ENCODE peak calls at places on chromosomes 1 and 21, in six cellular contexts. One of them, this sample, is unnamed.

GRCh38 chr21:45180289-45180599 is 105.9 kb downstream of the ADARB1 start:
- DNase-seq in activated CD8-positive, alpha-beta memory T cell treated with anti-CD3 and anti-CD28 coated beads, Interleukin-2, amount 50 U/mL, for 48 hours: no peak
- DNase-seq in D341Med: no peak
- DNase-seq in GDM1: no peak
- DNase-seq in AG04450: no peak
- DNase-seq in OCI-LY7: no peak
- DNase-seq in this sample: no peak

GRCh38 chr1:152495066-152495675 is 15.4 kb upstream of the LCE5A start:
- DNase-seq in activated CD8-positive, alpha-beta memory T cell treated with anti-CD3 and anti-CD28 coated beads, Interleukin-2, amount 50 U/mL, for 48 hours: no peak
- DNase-seq in D341Med: no peak
- DNase-seq in GDM1: peak; percentile 18
- DNase-seq in AG04450: no peak
- DNase-seq in OCI-LY7: no peak
- DNase-seq in this sample: no peak

GRCh38 chr1:8370928-8371327 is 53.0 kb downstream of the SLC45A1 start:
- DNase-seq in activated CD8-positive, alpha-beta memory T cell treated with anti-CD3 and anti-CD28 coated beads, Interleukin-2, amount 50 U/mL, for 48 hours: no peak
- DNase-seq in D341Med: no peak
- DNase-seq in GDM1: no peak
- DNase-seq in AG04450: no peak
- DNase-seq in OCI-LY7: no peak
- DNase-seq in this sample: no peak

GRCh38 chr1:205454903-205455335 is 926 bp downstream of the BLACAT1 start:
- DNase-seq in activated CD8-positive, alpha-beta memory T cell treated with anti-CD3 and anti-CD28 coated beads, Interleukin-2, amount 50 U/mL, for 48 hours: no peak
- DNase-seq in D341Med: no peak
- DNase-seq in GDM1: no peak
- DNase-seq in AG04450: no peak
- DNase-seq in OCI-LY7: no peak
- DNase-seq in this sample: no peak

GRCh38 chr1:1068374-1069060 is 5.6 kb downstream of the RNF223 start:
- DNase-seq in activated CD8-positive, alpha-beta memory T cell treated with anti-CD3 and anti-CD28 coated beads, Interleukin-2, amount 50 U/mL, for 48 hours: no peak
- DNase-seq in D341Med: no peak
- DNase-seq in GDM1: no peak
- DNase-seq in AG04450: no peak
- DNase-seq in OCI-LY7: peak; percentile 68
- DNase-seq in this sample: no peak

GRCh38 chr1:233656032-233656620 is 42.2 kb downstream of the KCNK1 start:
- DNase-seq in activated CD8-positive, alpha-beta memory T cell treated with anti-CD3 and anti-CD28 coated beads, Interleukin-2, amount 50 U/mL, for 48 hours: no peak
- DNase-seq in D341Med: no peak
- DNase-seq in GDM1: no peak
- DNase-seq in AG04450: no peak
- DNase-seq in OCI-LY7: no peak
- DNase-seq in this sample: no peak

GRCh38 chr1:209416660-209417059 is 166.9 kb upstream of the CAMK1G start:
- DNase-seq in activated CD8-positive, alpha-beta memory T cell treated with anti-CD3 and anti-CD28 coated beads, Interleukin-2, amount 50 U/mL, for 48 hours: no peak
- DNase-seq in D341Med: no peak
- DNase-seq in GDM1: no peak
- DNase-seq in AG04450: no peak
- DNase-seq in OCI-LY7: no peak
- DNase-seq in this sample: no peak

GRCh38 chr1:52238887-52239707 is 97.2 kb downstream of the ZFYVE9 start:
- DNase-seq in activated CD8-positive, alpha-beta memory T cell treated with anti-CD3 and anti-CD28 coated beads, Interleukin-2, amount 50 U/mL, for 48 hours: no peak
- DNase-seq in D341Med: no peak
- DNase-seq in GDM1: no peak
- DNase-seq in AG04450: no peak
- DNase-seq in OCI-LY7: no peak
- DNase-seq in this sample: no peak

GRCh38 chr1:3501856-3502665 is 47.6 kb downstream of the ARHGEF16 start:
- DNase-seq in activated CD8-positive, alpha-beta memory T cell treated with anti-CD3 and anti-CD28 coated beads, Interleukin-2, amount 50 U/mL, for 48 hours: no peak
- DNase-seq in D341Med: peak; percentile 66
- DNase-seq in GDM1: no peak
- DNase-seq in AG04450: no peak
- DNase-seq in OCI-LY7: peak; percentile 40
- DNase-seq in this sample: peak; percentile 87

GRCh38 chr1:203362561-203363055 is 11.7 kb upstream of the FMOD start:
- DNase-seq in activated CD8-positive, alpha-beta memory T cell treated with anti-CD3 and anti-CD28 coated beads, Interleukin-2, amount 50 U/mL, for 48 hours: no peak
- DNase-seq in D341Med: no peak
- DNase-seq in GDM1: no peak
- DNase-seq in AG04450: no peak
- DNase-seq in OCI-LY7: no peak
- DNase-seq in this sample: no peak

GRCh38 chr1:166032901-166033371 is 133.9 kb downstream of the FAM78B start:
- DNase-seq in activated CD8-positive, alpha-beta memory T cell treated with anti-CD3 and anti-CD28 coated beads, Interleukin-2, amount 50 U/mL, for 48 hours: no peak
- DNase-seq in D341Med: peak; percentile 43
- DNase-seq in GDM1: no peak
- DNase-seq in AG04450: no peak
- DNase-seq in OCI-LY7: no peak
- DNase-seq in this sample: no peak

GRCh38 chr1:248599396-248599795 is 1.9 kb upstream of the OR2T10 start:
- DNase-seq in activated CD8-positive, alpha-beta memory T cell treated with anti-CD3 and anti-CD28 coated beads, Interleukin-2, amount 50 U/mL, for 48 hours: no peak
- DNase-seq in D341Med: no peak
- DNase-seq in GDM1: no peak
- DNase-seq in AG04450: no peak
- DNase-seq in OCI-LY7: no peak
- DNase-seq in this sample: no peak

GRCh38 chr1:176669782-176670181 is 206.8 kb downstream of the PAPPA2 start:
- DNase-seq in activated CD8-positive, alpha-beta memory T cell treated with anti-CD3 and anti-CD28 coated beads, Interleukin-2, amount 50 U/mL, for 48 hours: no peak
- DNase-seq in D341Med: no peak
- DNase-seq in GDM1: no peak
- DNase-seq in AG04450: no peak
- DNase-seq in OCI-LY7: no peak
- DNase-seq in this sample: no peak

GRCh38 chr1:66266756-66267155 is 267.2 kb upstream of the SGIP1 start:
- DNase-seq in activated CD8-positive, alpha-beta memory T cell treated with anti-CD3 and anti-CD28 coated beads, Interleukin-2, amount 50 U/mL, for 48 hours: no peak
- DNase-seq in D341Med: no peak
- DNase-seq in GDM1: no peak
- DNase-seq in AG04450: no peak
- DNase-seq in OCI-LY7: no peak
- DNase-seq in this sample: no peak

GRCh38 chr1:53111073-53111556 is 31.3 kb downstream of the SLC1A7 start:
- DNase-seq in activated CD8-positive, alpha-beta memory T cell treated with anti-CD3 and anti-CD28 coated beads, Interleukin-2, amount 50 U/mL, for 48 hours: no peak
- DNase-seq in D341Med: no peak
- DNase-seq in GDM1: no peak
- DNase-seq in AG04450: no peak
- DNase-seq in OCI-LY7: no peak
- DNase-seq in this sample: no peak

GRCh38 chr1:62676606-62677356 is 11.4 kb downstream of the DOCK7 start:
- DNase-seq in activated CD8-positive, alpha-beta memory T cell treated with anti-CD3 and anti-CD28 coated beads, Interleukin-2, amount 50 U/mL, for 48 hours: no peak
- DNase-seq in D341Med: no peak
- DNase-seq in GDM1: no peak
- DNase-seq in AG04450: no peak
- DNase-seq in OCI-LY7: no peak
- DNase-seq in this sample: no peak

GRCh38 chr1:55474168-55474786 is 259.1 kb upstream of the USP24 start:
- DNase-seq in activated CD8-positive, alpha-beta memory T cell treated with anti-CD3 and anti-CD28 coated beads, Interleukin-2, amount 50 U/mL, for 48 hours: no peak
- DNase-seq in D341Med: no peak
- DNase-seq in GDM1: no peak
- DNase-seq in AG04450: no peak
- DNase-seq in OCI-LY7: no peak
- DNase-seq in this sample: no peak

GRCh38 chr21:31352841-31353240 is 8.8 kb upstream of the TIAM1 start:
- DNase-seq in activated CD8-positive, alpha-beta memory T cell treated with anti-CD3 and anti-CD28 coated beads, Interleukin-2, amount 50 U/mL, for 48 hours: no peak
- DNase-seq in D341Med: no peak
- DNase-seq in GDM1: no peak
- DNase-seq in AG04450: no peak
- DNase-seq in OCI-LY7: no peak
- DNase-seq in this sample: no peak

GRCh38 chr1:86409416-86410021 is 13.4 kb upstream of the ODF2L start:
- DNase-seq in activated CD8-positive, alpha-beta memory T cell treated with anti-CD3 and anti-CD28 coated beads, Interleukin-2, amount 50 U/mL, for 48 hours: no peak
- DNase-seq in D341Med: no peak
- DNase-seq in GDM1: no peak
- DNase-seq in AG04450: no peak
- DNase-seq in OCI-LY7: no peak
- DNase-seq in this sample: no peak

GRCh38 chr1:167599839-167600581 is 30.0 kb upstream of the RCSD1 start:
- DNase-seq in activated CD8-positive, alpha-beta memory T cell treated with anti-CD3 and anti-CD28 coated beads, Interleukin-2, amount 50 U/mL, for 48 hours: no peak
- DNase-seq in D341Med: peak; percentile 51
- DNase-seq in GDM1: peak; percentile 27
- DNase-seq in AG04450: no peak
- DNase-seq in OCI-LY7: peak; percentile 80
- DNase-seq in this sample: no peak

GRCh38 chr1:101002551-101002950 is 23.0 kb downstream of the DPH5 start:
- DNase-seq in activated CD8-positive, alpha-beta memory T cell treated with anti-CD3 and anti-CD28 coated beads, Interleukin-2, amount 50 U/mL, for 48 hours: no peak
- DNase-seq in D341Med: no peak
- DNase-seq in GDM1: no peak
- DNase-seq in AG04450: no peak
- DNase-seq in OCI-LY7: peak; percentile 5
- DNase-seq in this sample: no peak

GRCh38 chr1:117566556-117566955 is 39.3 kb upstream of the TENT5C start:
- DNase-seq in activated CD8-positive, alpha-beta memory T cell treated with anti-CD3 and anti-CD28 coated beads, Interleukin-2, amount 50 U/mL, for 48 hours: peak; percentile 23
- DNase-seq in D341Med: no peak
- DNase-seq in GDM1: no peak
- DNase-seq in AG04450: no peak
- DNase-seq in OCI-LY7: no peak
- DNase-seq in this sample: no peak

GRCh38 chr1:203915811-203916210 is 54.4 kb downstream of the SNRPE start:
- DNase-seq in activated CD8-positive, alpha-beta memory T cell treated with anti-CD3 and anti-CD28 coated beads, Interleukin-2, amount 50 U/mL, for 48 hours: no peak
- DNase-seq in D341Med: no peak
- DNase-seq in GDM1: no peak
- DNase-seq in AG04450: peak; percentile 23
- DNase-seq in OCI-LY7: no peak
- DNase-seq in this sample: no peak

GRCh38 chr1:55997550-55997949 is 581.8 kb downstream of the PLPP3 start:
- DNase-seq in activated CD8-positive, alpha-beta memory T cell treated with anti-CD3 and anti-CD28 coated beads, Interleukin-2, amount 50 U/mL, for 48 hours: no peak
- DNase-seq in D341Med: no peak
- DNase-seq in GDM1: no peak
- DNase-seq in AG04450: no peak
- DNase-seq in OCI-LY7: no peak
- DNase-seq in this sample: no peak

GRCh38 chr1:164838786-164839185 is 279.8 kb downstream of the PBX1 start:
- DNase-seq in activated CD8-positive, alpha-beta memory T cell treated with anti-CD3 and anti-CD28 coated beads, Interleukin-2, amount 50 U/mL, for 48 hours: no peak
- DNase-seq in D341Med: no peak
- DNase-seq in GDM1: no peak
- DNase-seq in AG04450: no peak
- DNase-seq in OCI-LY7: no peak
- DNase-seq in this sample: no peak

GRCh38 chr1:231776006-231776707 is 149.6 kb downstream of the DISC1 start:
- DNase-seq in activated CD8-positive, alpha-beta memory T cell treated with anti-CD3 and anti-CD28 coated beads, Interleukin-2, amount 50 U/mL, for 48 hours: no peak
- DNase-seq in D341Med: no peak
- DNase-seq in GDM1: no peak
- DNase-seq in AG04450: no peak
- DNase-seq in OCI-LY7: no peak
- DNase-seq in this sample: no peak

GRCh38 chr21:29256125-29256895 is 42.4 kb upstream of the BACH1 start:
- DNase-seq in activated CD8-positive, alpha-beta memory T cell treated with anti-CD3 and anti-CD28 coated beads, Interleukin-2, amount 50 U/mL, for 48 hours: no peak
- DNase-seq in D341Med: no peak
- DNase-seq in GDM1: peak; percentile 11
- DNase-seq in AG04450: no peak
- DNase-seq in OCI-LY7: no peak
- DNase-seq in this sample: no peak

GRCh38 chr1:53069663-53070327 is 7.8 kb downstream of the PODN start:
- DNase-seq in activated CD8-positive, alpha-beta memory T cell treated with anti-CD3 and anti-CD28 coated beads, Interleukin-2, amount 50 U/mL, for 48 hours: peak; percentile 34
- DNase-seq in D341Med: peak; percentile 26
- DNase-seq in GDM1: no peak
- DNase-seq in AG04450: no peak
- DNase-seq in OCI-LY7: no peak
- DNase-seq in this sample: peak; percentile 60

GRCh38 chr1:159483501-159483900 is 44.0 kb downstream of the OR10J1 start:
- DNase-seq in activated CD8-positive, alpha-beta memory T cell treated with anti-CD3 and anti-CD28 coated beads, Interleukin-2, amount 50 U/mL, for 48 hours: no peak
- DNase-seq in D341Med: no peak
- DNase-seq in GDM1: no peak
- DNase-seq in AG04450: no peak
- DNase-seq in OCI-LY7: no peak
- DNase-seq in this sample: no peak

GRCh38 chr1:5562769-5563168 is 429.5 kb downstream of the NPHP4 start:
- DNase-seq in activated CD8-positive, alpha-beta memory T cell treated with anti-CD3 and anti-CD28 coated beads, Interleukin-2, amount 50 U/mL, for 48 hours: no peak
- DNase-seq in D341Med: no peak
- DNase-seq in GDM1: no peak
- DNase-seq in AG04450: no peak
- DNase-seq in OCI-LY7: no peak
- DNase-seq in this sample: no peak

GRCh38 chr1:103180660-103181059 is 72.3 kb upstream of the COL11A1 start:
- DNase-seq in activated CD8-positive, alpha-beta memory T cell treated with anti-CD3 and anti-CD28 coated beads, Interleukin-2, amount 50 U/mL, for 48 hours: no peak
- DNase-seq in D341Med: no peak
- DNase-seq in GDM1: no peak
- DNase-seq in AG04450: peak; percentile 33
- DNase-seq in OCI-LY7: no peak
- DNase-seq in this sample: no peak

GRCh38 chr1:3658231-3658615 is 5.9 kb downstream of the TP73 start:
- DNase-seq in activated CD8-positive, alpha-beta memory T cell treated with anti-CD3 and anti-CD28 coated beads, Interleukin-2, amount 50 U/mL, for 48 hours: no peak
- DNase-seq in D341Med: no peak
- DNase-seq in GDM1: no peak
- DNase-seq in AG04450: no peak
- DNase-seq in OCI-LY7: no peak
- DNase-seq in this sample: no peak

GRCh38 chr1:93528416-93528815 is 80.5 kb downstream of the FNBP1L start:
- DNase-seq in activated CD8-positive, alpha-beta memory T cell treated with anti-CD3 and anti-CD28 coated beads, Interleukin-2, amount 50 U/mL, for 48 hours: no peak
- DNase-seq in D341Med: no peak
- DNase-seq in GDM1: peak; percentile 12
- DNase-seq in AG04450: no peak
- DNase-seq in OCI-LY7: peak; percentile 20
- DNase-seq in this sample: no peak

GRCh38 chr1:31977361-31978131 is 36.1 kb upstream of the KHDRBS1 start:
- DNase-seq in activated CD8-positive, alpha-beta memory T cell treated with anti-CD3 and anti-CD28 coated beads, Interleukin-2, amount 50 U/mL, for 48 hours: no peak
- DNase-seq in D341Med: peak; percentile 61
- DNase-seq in GDM1: peak; percentile 24
- DNase-seq in AG04450: peak; percentile 20
- DNase-seq in OCI-LY7: peak; percentile 55
- DNase-seq in this sample: no peak

GRCh38 chr1:182279302-182279701 is 112.3 kb downstream of the GLUL start:
- DNase-seq in activated CD8-positive, alpha-beta memory T cell treated with anti-CD3 and anti-CD28 coated beads, Interleukin-2, amount 50 U/mL, for 48 hours: no peak
- DNase-seq in D341Med: no peak
- DNase-seq in GDM1: no peak
- DNase-seq in AG04450: no peak
- DNase-seq in OCI-LY7: no peak
- DNase-seq in this sample: no peak